ENCODE peak calls at places on chromosomes 16 and 17, in nine cellular contexts. W is GM23338, J is heart left ventricle, L is breast epithelium, I is nephron progenitor cell, S is Caco-2, K is BJ, U is PC-3, M is GM10248. R is an unnamed sample.

GRCh38 chr16:86512301-86512859 is 2.1 kb downstream of the FOXF1 start:
- DNase-seq in W (no peak), J (no peak), L (no peak), I (no peak), S (no peak), K (no peak), U (no peak), M (no peak), R (no peak)

GRCh38 chr17:4512156-4513112 is 13.8 kb downstream of the SPNS2 start:
- DNase-seq in W (no peak), J (no peak), L (no peak), I (no peak), S (no peak), K (no peak), U (no peak), M (no peak), R (no peak)

GRCh38 chr17:82964851-82965341 is 114.5 kb upstream of the METRNL start:
- DNase-seq in W (no peak), J (no peak), L (peak), I (no peak), S (no peak), K (no peak), U (no peak), M (no peak), R (no peak)

GRCh38 chr17:42428141-42428944 is 5.3 kb upstream of the CAVIN1 start:
- DNase-seq in W (peak), J (no peak), L (peak), I (peak), S (peak), K (peak), U (no peak), M (peak), R (peak)

GRCh38 chr16:9047689-9048301 is 43.6 kb upstream of the HAPSTR1 start:
- DNase-seq in W (peak), J (peak), L (peak), I (no peak), S (peak), K (peak), U (peak), M (peak), R (peak)

GRCh38 chr16:81650982-81651562 is 128.0 kb upstream of the PLCG2 start:
- DNase-seq in W (peak), J (peak), L (no peak), I (peak), S (no peak), K (no peak), U (no peak), M (no peak), R (no peak)

GRCh38 chr17:59754547-59754946 is 47.1 kb downstream of the VMP1 start:
- DNase-seq in W (no peak), J (no peak), L (no peak), I (no peak), S (no peak), K (peak), U (peak), M (no peak), R (no peak)

GRCh38 chr17:82399030-82399429 is 19.1 kb upstream of the HEXD start:
- DNase-seq in W (no peak), J (no peak), L (no peak), I (no peak), S (no peak), K (peak), U (no peak), M (no peak), R (no peak)

GRCh38 chr16:28977703-28978641 is 3.4 kb downstream of the SPNS1 start:
- DNase-seq in W (peak), J (no peak), L (no peak), I (peak), S (peak), K (no peak), U (peak), M (peak), R (no peak)

GRCh38 chr17:35448214-35448898 is at the start of gene SLFN13:
- DNase-seq in W (peak), J (peak), L (peak), I (peak), S (no peak), K (no peak), U (peak), M (peak), R (peak)

GRCh38 chr16:50263060-50263909 is 3.1 kb upstream of the ADCY7 start:
- DNase-seq in W (no peak), J (no peak), L (no peak), I (no peak), S (no peak), K (no peak), U (no peak), M (no peak), R (no peak)

GRCh38 chr17:6660765-6661463 is 9.4 kb downstream of the C17orf100 start:
- DNase-seq in W (no peak), J (no peak), L (peak), I (no peak), S (no peak), K (no peak), U (no peak), M (peak), R (no peak)

GRCh38 chr17:57601328-57601727 is 143.8 kb downstream of the CCDC182 start:
- DNase-seq in W (no peak), J (no peak), L (no peak), I (no peak), S (no peak), K (no peak), U (no peak), M (no peak), R (no peak)

GRCh38 chr16:82651921-82652601 is 25.3 kb downstream of the CDH13 start:
- DNase-seq in W (no peak), J (no peak), L (no peak), I (no peak), S (peak), K (no peak), U (no peak), M (no peak), R (no peak)

GRCh38 chr17:45974916-45975630 is 24.0 kb upstream of the STH start:
- DNase-seq in W (no peak), J (no peak), L (no peak), I (no peak), S (no peak), K (no peak), U (no peak), M (no peak), R (no peak)

GRCh38 chr17:50943575-50943933 is 77.4 kb upstream of the TOB1 start:
- DNase-seq in W (no peak), J (no peak), L (peak), I (no peak), S (no peak), K (no peak), U (no peak), M (no peak), R (no peak)

GRCh38 chr17:78825696-78826095 is 14.9 kb downstream of the USP36 start:
- DNase-seq in W (no peak), J (no peak), L (no peak), I (no peak), S (no peak), K (no peak), U (no peak), M (no peak), R (no peak)

GRCh38 chr17:37813753-37814152 is 68.9 kb upstream of the HNF1B start:
- DNase-seq in W (peak), J (no peak), L (no peak), I (no peak), S (no peak), K (peak), U (no peak), M (no peak), R (no peak)

GRCh38 chr17:64974750-64975317 is 55.6 kb upstream of the LRRC37A3 start:
- DNase-seq in W (no peak), J (no peak), L (no peak), I (no peak), S (no peak), K (no peak), U (no peak), M (no peak), R (no peak)

GRCh38 chr17:6753006-6753445 is 2.8 kb upstream of the XAF1 start:
- DNase-seq in W (peak), J (peak), L (no peak), I (no peak), S (no peak), K (peak), U (peak), M (no peak), R (peak)

GRCh38 chr17:43018932-43019331 is 3.3 kb downstream of the VAT1 start:
- DNase-seq in W (no peak), J (no peak), L (no peak), I (no peak), S (no peak), K (no peak), U (no peak), M (no peak), R (no peak)

GRCh38 chr17:54418467-54418866 is 482.2 kb upstream of the TOM1L1 start:
- DNase-seq in W (no peak), J (no peak), L (no peak), I (no peak), S (no peak), K (no peak), U (no peak), M (no peak), R (no peak)

GRCh38 chr17:73430848-73431247 is 119.0 kb upstream of the CDC42EP4 start:
- DNase-seq in W (no peak), J (no peak), L (no peak), I (no peak), S (no peak), K (no peak), U (peak), M (no peak), R (no peak)

GRCh38 chr17:15882058-15882720 is 62.7 kb upstream of the ADORA2B start:
- DNase-seq in W (peak), J (no peak), L (no peak), I (no peak), S (peak), K (no peak), U (no peak), M (no peak), R (no peak)

GRCh38 chr17:3535253-3535995 is 22.2 kb downstream of the TRPV3 start:
- DNase-seq in W (peak), J (peak), L (no peak), I (peak), S (no peak), K (no peak), U (peak), M (peak), R (peak)

GRCh38 chr16:23678430-23679273 is at the start of gene PLK1:
- DNase-seq in W (peak), J (peak), L (peak), I (peak), S (peak), K (peak), U (peak), M (peak), R (peak)
- TF ChIP-seq CTCF in W (peak), J (peak), L (peak), I (no peak), S (no peak), K (peak), U (peak), M (no peak), R (no peak)

DNA sequence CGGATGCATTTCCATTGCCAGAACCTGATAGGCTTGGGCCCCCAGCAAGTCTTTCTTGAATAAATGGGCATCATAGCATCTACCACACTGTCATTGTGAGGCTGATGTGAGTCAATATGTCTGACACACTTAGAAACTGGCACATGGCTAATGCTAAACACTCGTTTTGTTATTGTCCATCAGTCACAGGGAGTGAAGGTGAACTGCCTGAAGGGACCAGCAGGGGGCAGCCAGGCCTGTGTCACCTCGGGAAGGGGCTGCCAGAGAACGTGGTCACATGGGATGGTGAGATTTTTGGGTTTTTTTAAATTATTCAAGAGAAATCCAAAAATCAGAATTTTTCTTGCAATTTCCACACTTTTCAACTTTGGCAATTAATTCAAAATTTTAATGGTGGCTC is 831 bp upstream of the RCVRN start:
- DNase-seq in W (peak), J (no peak), L (no peak), I (peak), S (peak), K (no peak), U (peak), M (peak), R (peak)
- TF ChIP-seq CTCF in W (peak), J (peak), L (no peak), I (peak), S (peak), K (peak), U (peak), M (peak), R (peak)

DNA sequence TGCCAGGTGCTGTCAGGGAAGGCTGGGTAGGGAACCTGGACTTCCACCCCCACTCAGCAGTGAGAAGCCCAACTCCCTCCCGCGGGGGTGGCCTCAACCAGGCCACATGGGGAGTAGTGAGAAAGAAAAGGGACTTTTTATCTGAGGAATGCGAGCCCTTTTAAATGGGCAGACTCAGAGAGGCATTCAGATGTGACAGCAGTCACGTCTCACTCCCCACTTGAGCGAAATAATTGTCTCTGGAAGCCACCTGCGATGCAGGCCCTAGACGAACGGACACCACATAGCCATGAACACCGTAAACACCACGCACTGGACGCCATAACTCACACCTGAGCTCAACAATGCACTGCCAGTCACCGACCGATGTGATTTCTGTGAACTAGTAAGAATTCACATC is 11.9 kb upstream of the CD300E start:
- DNase-seq in W (peak), J (no peak), L (no peak), I (peak), S (no peak), K (no peak), U (no peak), M (peak), R (no peak)
- TF ChIP-seq CTCF in W (no peak), J (no peak), L (no peak), I (no peak), S (no peak), K (no peak), U (no peak), M (no peak), R (no peak)

GRCh38 chr16:84554627-84555328 is 50.3 kb upstream of the MEAK7 start:
- DNase-seq in W (no peak), J (no peak), L (no peak), I (no peak), S (no peak), K (no peak), U (no peak), M (no peak), R (no peak)

GRCh38 chr16:84557059-84557458 is 52.6 kb upstream of the MEAK7 start:
- DNase-seq in W (peak), J (no peak), L (no peak), I (no peak), S (peak), K (no peak), U (no peak), M (no peak), R (no peak)

GRCh38 chr16:84555418-84556196 is 51.1 kb upstream of the MEAK7 start:
- DNase-seq in W (peak), J (no peak), L (no peak), I (no peak), S (peak), K (no peak), U (peak), M (no peak), R (no peak)

GRCh38 chr16:84559311-84559932 is 55.0 kb upstream of the MEAK7 start:
- DNase-seq in W (peak), J (no peak), L (no peak), I (no peak), S (peak), K (no peak), U (no peak), M (no peak), R (no peak)

DNA sequence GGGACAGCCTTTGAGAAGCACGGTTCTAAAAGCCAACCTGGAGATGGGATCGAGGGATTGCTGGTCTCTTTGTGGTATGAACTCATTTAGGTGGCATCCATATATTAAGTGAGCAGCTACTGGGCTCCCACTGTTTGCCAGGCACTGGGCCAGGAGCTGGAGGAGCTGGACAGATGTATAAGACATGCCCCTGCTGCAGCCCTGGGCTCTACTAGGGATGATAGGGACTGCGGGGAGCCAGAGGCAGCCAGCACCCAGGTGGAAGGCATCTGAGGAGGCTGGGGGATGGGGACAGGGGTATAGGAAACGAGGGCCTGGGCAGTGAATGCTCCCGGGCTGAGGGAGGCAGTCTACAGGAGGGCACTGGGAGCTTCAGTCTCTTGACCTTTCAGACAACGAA is 53.0 kb upstream of the MEAK7 start:
- DNase-seq in W (peak), J (no peak), L (no peak), I (no peak), S (no peak), K (no peak), U (no peak), M (no peak), R (no peak)
- TF ChIP-seq CTCF in W (no peak), J (no peak), L (no peak), I (no peak), S (no peak), K (no peak), U (no peak), M (no peak), R (no peak)

GRCh38 chr16:1538804-1539520 is 5.5 kb downstream of the TMEM204 start:
- DNase-seq in W (peak), J (no peak), L (no peak), I (no peak), S (peak), K (no peak), U (no peak), M (no peak), R (no peak)
- TF ChIP-seq CTCF in W (peak), J (no peak), L (no peak), I (no peak), S (no peak), K (peak), U (no peak), M (no peak), R (no peak)

DNA sequence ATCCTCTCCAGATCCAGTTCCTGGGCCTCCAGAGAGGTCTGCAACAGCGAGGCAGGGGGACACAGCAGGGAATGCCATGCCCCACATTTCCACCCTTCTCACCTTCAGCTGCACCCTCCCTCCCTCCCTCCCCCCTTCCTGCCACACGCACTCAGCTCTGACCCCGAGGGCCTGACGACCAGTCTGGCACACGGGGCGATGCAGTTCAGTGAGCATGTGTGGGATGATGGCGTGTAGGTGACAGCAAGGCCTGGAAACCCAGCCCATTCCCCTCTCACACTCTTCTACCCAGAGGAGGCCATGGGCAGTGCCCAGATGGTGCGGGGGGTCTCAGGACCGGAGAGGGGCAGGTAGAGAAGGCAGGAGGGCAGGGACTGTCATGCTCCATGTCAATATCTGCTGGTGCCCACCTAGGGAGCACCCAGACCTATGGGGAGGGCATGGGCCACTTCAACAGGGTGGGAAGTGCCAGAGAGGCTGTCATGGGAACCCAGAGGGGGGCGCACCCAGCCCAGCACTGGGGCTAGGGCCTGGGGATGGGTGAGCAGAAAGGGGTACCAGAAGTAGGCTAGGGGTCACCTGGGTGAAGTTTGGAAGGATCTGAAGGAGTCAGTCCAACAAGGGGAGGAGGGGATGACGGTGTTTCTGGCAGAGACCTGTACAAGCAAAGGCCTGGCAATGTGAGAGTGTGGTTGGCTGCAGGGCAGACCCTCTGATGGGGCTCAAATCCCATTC is 13.6 kb upstream of the KATNB1 start:
- DNase-seq in W (no peak), J (no peak), L (no peak), I (no peak), S (no peak), K (no peak), U (no peak), M (no peak), R (no peak)
- TF ChIP-seq CTCF in W (no peak), J (no peak), L (no peak), I (no peak), S (no peak), K (no peak), U (no peak), M (no peak), R (no peak)

GRCh38 chr17:19703776-19704371 is 12.5 kb downstream of the SLC47A2 start:
- DNase-seq in W (peak), J (no peak), L (no peak), I (no peak), S (peak), K (no peak), U (no peak), M (no peak), R (no peak)
- TF ChIP-seq CTCF in W (no peak), J (no peak), L (no peak), I (no peak), S (no peak), K (no peak), U (no peak), M (no peak), R (no peak)

GRCh38 chr16:1180772-1181714 is 28.1 kb downstream of the CACNA1H start:
- DNase-seq in W (no peak), J (peak), L (no peak), I (peak), S (no peak), K (no peak), U (no peak), M (no peak), R (no peak)

GRCh38 chr16:1183235-1183907 is 30.5 kb downstream of the CACNA1H start:
- DNase-seq in W (no peak), J (peak), L (no peak), I (peak), S (no peak), K (no peak), U (no peak), M (no peak), R (peak)

GRCh38 chr16:1184980-1185379 is 32.1 kb downstream of the CACNA1H start:
- DNase-seq in W (no peak), J (no peak), L (no peak), I (no peak), S (no peak), K (no peak), U (no peak), M (no peak), R (no peak)

GRCh38 chr16:1181715-1182671 is 29.1 kb downstream of the CACNA1H start:
- DNase-seq in W (no peak), J (peak), L (peak), I (peak), S (peak), K (peak), U (peak), M (no peak), R (no peak)

GRCh38 chr16:1184156-1184868 is 31.4 kb downstream of the CACNA1H start:
- DNase-seq in W (no peak), J (no peak), L (no peak), I (no peak), S (no peak), K (no peak), U (no peak), M (no peak), R (no peak)
- TF ChIP-seq CTCF in W (no peak), J (no peak), L (no peak), I (no peak), S (no peak), K (no peak), U (peak), M (no peak), R (no peak)

R was measured in endothelial cell.